ENCODE peak calls at places on chromosomes 16 and 17, in four cellular contexts. B, E, F and S are unnamed samples.

GRCh38 chr17:29683481-29683880 is 60.8 kb upstream of the CORO6 start:
- DNase-seq in F (no peak), B (no peak), E (no peak), S (no peak)

GRCh38 chr16:19135896-19136438 is 22.2 kb downstream of the ITPRIPL2 start:
- DNase-seq in B (peak), F (no peak), E (no peak), S (peak)

GRCh38 chr16:22029632-22030031 is 21.7 kb downstream of the MOSMO start:
- DNase-seq in B (no peak), E (no peak), F (no peak), S (no peak)

GRCh38 chr16:50196736-50197135 is 43.6 kb downstream of the TENT4B start:
- DNase-seq in B (no peak), F (no peak), E (no peak), S (no peak)

GRCh38 chr17:17164676-17165075 is 41.5 kb downstream of the PLD6 start:
- DNase-seq in E (no peak), B (no peak), F (no peak), S (no peak)

GRCh38 chr17:73826872-73827228 is 182.6 kb upstream of the SDK2 start:
- DNase-seq in F (no peak), B (no peak), E (no peak), S (no peak)

GRCh38 chr16:30997000-30997886 is 12.2 kb downstream of the HSD3B7 start:
- DNase-seq in E (peak), F (peak), B (peak), S (peak)

GRCh38 chr16:75083826-75084225 is 32.8 kb downstream of the LDHD start:
- DNase-seq in B (no peak), F (no peak), E (no peak), S (no peak)

GRCh38 chr17:27989046-27989445 is 53.4 kb upstream of the NLK start:
- DNase-seq in B (no peak), F (no peak), E (no peak), S (no peak)

GRCh38 chr16:52552643-52553042 is 5.7 kb upstream of the TOX3 start:
- DNase-seq in B (no peak), E (no peak), F (no peak), S (no peak)

GRCh38 chr17:57187391-57187790 is 68.9 kb upstream of the MSI2 start:
- DNase-seq in F (no peak), B (no peak), E (no peak), S (no peak)

DNA sequence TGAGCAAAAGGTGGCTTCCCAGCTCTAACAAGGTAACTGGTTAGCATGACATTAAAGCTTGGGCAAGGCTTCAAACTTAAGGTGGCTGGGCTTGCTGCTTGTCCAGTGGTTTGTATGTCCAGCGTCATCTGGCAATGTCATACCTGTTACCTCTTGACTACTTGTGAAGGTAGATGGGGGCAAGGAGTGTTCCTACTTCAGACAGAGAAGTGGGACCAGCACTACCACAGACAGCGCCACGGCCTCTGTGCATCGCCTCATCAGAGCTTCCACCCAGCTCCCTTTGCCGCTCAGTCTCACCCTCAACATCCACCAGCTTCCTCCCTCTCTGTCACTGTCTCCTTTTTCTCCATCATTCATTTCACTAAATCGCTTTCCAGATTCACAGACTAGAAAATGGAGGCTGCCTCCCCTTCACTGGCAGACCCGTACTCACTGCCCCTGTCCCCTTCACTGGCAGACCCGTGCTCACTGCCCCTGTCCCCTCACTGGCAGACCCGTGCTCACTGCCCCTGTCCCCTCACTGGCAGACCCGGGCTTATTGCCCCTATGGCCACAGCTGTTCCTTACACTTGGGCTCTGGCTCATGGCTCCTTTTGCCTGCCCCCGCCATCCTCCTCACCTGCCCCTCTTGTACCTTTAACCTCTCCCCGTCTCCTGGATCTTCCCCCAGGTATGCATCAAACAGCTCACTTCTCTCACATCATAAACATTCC is 14.8 kb downstream of the CYB5D2 start:
- DNase-seq in E (no peak), F (no peak), B (no peak), S (no peak)
- TF ChIP-seq PHF8 in E (no peak), F (no peak), B (no peak), S (no peak)

DNA sequence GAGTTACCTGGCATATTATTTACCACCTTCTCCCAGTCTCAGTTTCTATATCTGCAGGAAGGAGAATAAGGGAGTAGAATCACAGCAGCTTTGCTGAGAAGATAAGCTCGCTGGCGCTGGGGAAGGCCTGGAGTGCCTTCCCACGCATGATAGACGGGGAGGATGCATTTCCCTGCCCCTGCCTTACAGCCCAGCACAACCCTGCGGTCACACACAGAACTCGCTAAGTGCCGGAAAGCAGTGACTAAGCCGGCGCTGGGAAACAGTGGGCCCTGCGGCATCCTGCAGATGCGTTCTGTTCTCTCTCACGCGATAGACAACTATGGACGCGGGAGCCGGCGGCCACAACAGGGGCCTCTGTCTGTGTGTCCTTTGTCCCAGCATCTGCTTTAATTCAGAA is 4.8 kb downstream of the CA5A start:
- DNase-seq in F (no peak), B (peak), E (no peak), S (no peak)
- TF ChIP-seq HDAC2 in F (no peak), B (peak), E (no peak), S (no peak)

GRCh38 chr17:78375401-78376079 is 2.9 kb upstream of the PGS1 start:
- DNase-seq in F (no peak), E (peak), B (no peak), S (no peak)

GRCh38 chr17:78372811-78373210 is 5.6 kb upstream of the PGS1 start:
- DNase-seq in E (no peak), B (no peak), F (no peak), S (no peak)

GRCh38 chr17:78374189-78374588 is 4.3 kb upstream of the PGS1 start:
- DNase-seq in B (no peak), E (no peak), F (no peak), S (no peak)

GRCh38 chr17:78376161-78376560 is 2.3 kb upstream of the PGS1 start:
- DNase-seq in E (no peak), F (no peak), B (no peak), S (no peak)

DNA sequence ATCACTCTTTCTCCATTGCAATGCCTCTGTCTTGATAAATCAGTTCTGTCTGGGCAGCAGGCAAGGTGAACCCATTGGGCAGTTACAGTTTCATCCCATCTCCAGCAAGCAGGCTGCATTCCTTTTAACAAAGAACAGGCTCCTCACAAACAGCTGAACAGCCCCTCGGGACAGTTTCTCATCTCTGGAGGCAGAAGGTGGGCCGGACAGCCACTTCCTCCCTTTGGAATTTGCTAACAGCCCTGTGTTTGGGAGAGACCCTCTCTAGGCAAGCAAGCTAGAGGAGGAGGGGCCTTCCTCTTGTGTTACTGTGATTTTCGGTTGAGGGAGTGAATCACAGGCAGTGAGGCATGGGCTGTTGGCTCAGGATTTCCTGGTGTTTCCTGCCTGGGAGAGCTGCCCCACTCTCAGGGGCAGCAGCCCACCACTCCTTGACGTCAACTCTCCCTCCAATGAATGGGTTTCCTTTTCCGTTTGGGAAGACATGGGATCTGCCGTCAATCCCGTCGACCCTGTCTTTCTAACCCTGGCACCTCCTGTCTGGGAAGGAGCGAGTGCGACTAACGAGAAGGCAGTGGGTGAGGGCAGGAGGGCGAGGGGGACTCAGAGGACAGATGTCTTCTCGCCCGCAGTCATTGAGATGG is 3.7 kb upstream of the PGS1 start:
- DNase-seq in E (no peak), B (no peak), F (peak), S (no peak)
- TF ChIP-seq USF2 in E (no peak), B (no peak), F (no peak), S (no peak)

GRCh38 chr17:21511368-21512195 is 135.4 kb downstream of the KCNJ12 start:
- DNase-seq in E (peak), B (peak), F (peak), S (peak)

GRCh38 chr17:21513012-21513570 is 136.9 kb downstream of the KCNJ12 start:
- DNase-seq in B (peak), F (peak), E (peak), S (peak)

GRCh38 chr17:21510686-21511367 is 134.7 kb downstream of the KCNJ12 start:
- DNase-seq in B (no peak), E (no peak), F (no peak), S (no peak)

GRCh38 chr17:21512307-21513011 is 136.3 kb downstream of the KCNJ12 start:
- DNase-seq in B (no peak), F (no peak), E (no peak), S (no peak)
- TF ChIP-seq PHF8 in B (no peak), F (no peak), E (no peak), S (no peak)

DNA sequence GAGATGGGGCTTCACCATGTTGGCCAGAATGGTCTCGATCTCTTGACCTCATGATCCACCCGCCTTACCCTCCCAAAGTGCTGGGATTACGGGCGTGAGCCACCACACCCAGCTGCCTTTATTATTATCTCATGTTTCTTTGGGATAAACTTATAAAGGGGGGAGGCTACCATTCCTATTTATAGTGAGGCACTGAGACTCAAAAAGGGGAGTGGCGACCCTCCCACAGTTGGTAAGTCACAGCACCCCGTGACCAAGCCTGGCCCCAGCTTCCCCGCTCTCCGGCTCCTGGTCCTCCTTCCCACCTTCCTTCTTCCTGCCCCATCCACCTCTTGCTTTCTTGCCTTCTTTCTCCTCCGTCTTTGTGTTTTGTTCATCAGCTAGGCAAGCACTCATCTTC is 5.2 kb downstream of the MYH3 start:
- DNase-seq in E (no peak), B (no peak), F (no peak), S (no peak)
- TF ChIP-seq HDAC2 in E (no peak), B (no peak), F (no peak), S (no peak)

GRCh38 chr17:44320066-44320465 is 4.6 kb downstream of the SLC25A39 start:
- DNase-seq in B (no peak), E (no peak), F (no peak), S (no peak)
- TF ChIP-seq USF2 in B (no peak), E (no peak), F (no peak), S (no peak)